ENCODE peak calls at places on chromosomes 1 and 21, in four cellular contexts. One of them, this sample, is unnamed.

GRCh38 chr21:40752125-40752524 is 94.8 kb downstream of the DSCAM start:
- DNase-seq in HepG2: no peak
- DNase-seq in K562: no peak
- DNase-seq in GM23338: peak; percentile 40
- DNase-seq in this sample: no peak

GRCh38 chr1:197393105-197393504 is 125.1 kb downstream of the CRB1 start:
- DNase-seq in K562: no peak
- DNase-seq in GM23338: peak; percentile 13
- DNase-seq in HepG2: no peak
- DNase-seq in this sample: no peak

GRCh38 chr1:181139631-181140051 is 51.1 kb downstream of the IER5 start:
- DNase-seq in HepG2: no peak
- DNase-seq in GM23338: no peak
- DNase-seq in K562: no peak
- DNase-seq in this sample: no peak

GRCh38 chr21:41953249-41953830 is 478 bp downstream of the C2CD2 start:
- DNase-seq in HepG2: no peak
- DNase-seq in K562: no peak
- DNase-seq in GM23338: peak; percentile 32
- DNase-seq in this sample: no peak

GRCh38 chr21:44618909-44619308 is 7.0 kb downstream of the KRTAP10-8 start:
- DNase-seq in K562: no peak
- DNase-seq in HepG2: no peak
- DNase-seq in GM23338: no peak
- DNase-seq in this sample: no peak

GRCh38 chr21:25584833-25585232 is 22.4 kb downstream of the MRPL39 start:
- DNase-seq in K562: no peak
- DNase-seq in GM23338: no peak
- DNase-seq in HepG2: no peak
- DNase-seq in this sample: no peak

GRCh38 chr1:179921472-179921871 is 33.1 kb upstream of the CEP350 start:
- DNase-seq in K562: no peak
- DNase-seq in HepG2: no peak
- DNase-seq in GM23338: peak; percentile 75
- DNase-seq in this sample: no peak

GRCh38 chr1:31694910-31695300 is 8.9 kb downstream of the COL16A1 start:
- DNase-seq in GM23338: no peak
- DNase-seq in K562: no peak
- DNase-seq in HepG2: no peak
- DNase-seq in this sample: no peak

GRCh38 chr1:2098839-2099785 is 48.9 kb downstream of the PRKCZ start:
- DNase-seq in HepG2: no peak
- DNase-seq in K562: no peak
- DNase-seq in GM23338: no peak
- DNase-seq in this sample: no peak

GRCh38 chr1:173255214-173255813 is 48.2 kb upstream of the TNFSF4 start:
- DNase-seq in GM23338: peak; percentile 67
- DNase-seq in K562: peak; percentile 60
- DNase-seq in HepG2: peak; percentile 5
- DNase-seq in this sample: peak; percentile 16

GRCh38 chr1:38127432-38127831 is 80.8 kb upstream of the POU3F1 start:
- DNase-seq in GM23338: no peak
- DNase-seq in K562: no peak
- DNase-seq in HepG2: no peak
- DNase-seq in this sample: no peak

GRCh38 chr1:78553859-78554258 is 63.1 kb downstream of the PTGFR start:
- DNase-seq in HepG2: peak; percentile 11
- DNase-seq in GM23338: peak; percentile 69
- DNase-seq in K562: no peak
- DNase-seq in this sample: no peak

GRCh38 chr1:218670875-218671274 is 325.7 kb downstream of the TGFB2 start:
- DNase-seq in K562: no peak
- DNase-seq in GM23338: no peak
- DNase-seq in HepG2: no peak
- DNase-seq in this sample: no peak

GRCh38 chr1:165826565-165826964 is 849 bp upstream of the UCK2 start:
- DNase-seq in K562: no peak
- DNase-seq in HepG2: no peak
- DNase-seq in GM23338: no peak
- DNase-seq in this sample: no peak

GRCh38 chr1:226626577-226626956 is 78.0 kb downstream of the STUM start:
- DNase-seq in K562: peak; percentile 88
- DNase-seq in HepG2: peak; percentile 27
- DNase-seq in GM23338: peak; percentile 80
- DNase-seq in this sample: peak; percentile 27

GRCh38 chr21:42833439-42833815 is 45.9 kb downstream of the WDR4 start:
- DNase-seq in K562: peak; percentile 51
- DNase-seq in HepG2: peak; percentile 25
- DNase-seq in GM23338: peak; percentile 47
- DNase-seq in this sample: peak; percentile 20

GRCh38 chr1:117367769-117368059 is 465 bp downstream of the MAN1A2 start:
- DNase-seq in GM23338: no peak
- DNase-seq in HepG2: no peak
- DNase-seq in K562: no peak
- DNase-seq in this sample: no peak

GRCh38 chr21:42472521-42472920 is 23.5 kb downstream of the RSPH1 start:
- DNase-seq in K562: no peak
- DNase-seq in HepG2: no peak
- DNase-seq in GM23338: no peak
- DNase-seq in this sample: no peak

GRCh38 chr1:224486801-224487583 is 52.4 kb upstream of the WDR26 start:
- DNase-seq in GM23338: no peak
- DNase-seq in HepG2: no peak
- DNase-seq in K562: no peak
- DNase-seq in this sample: no peak

GRCh38 chr1:53593758-53594380 is 134.7 kb downstream of the DMRTB1 start:
- DNase-seq in GM23338: peak; percentile 94
- DNase-seq in K562: peak; percentile 72
- DNase-seq in HepG2: peak; percentile 27
- DNase-seq in this sample: no peak

GRCh38 chr1:197688233-197688632 is 87.0 kb downstream of the DENND1B start:
- DNase-seq in HepG2: no peak
- DNase-seq in GM23338: no peak
- DNase-seq in K562: no peak
- DNase-seq in this sample: no peak

GRCh38 chr1:227447531-227447990 is 115.8 kb upstream of the ZNF678 start:
- DNase-seq in HepG2: no peak
- DNase-seq in GM23338: peak; percentile 79
- DNase-seq in K562: peak; percentile 37
- DNase-seq in this sample: no peak

GRCh38 chr21:35048183-35048601 is 910 bp downstream of the RUNX1 start:
- DNase-seq in HepG2: no peak
- DNase-seq in K562: no peak
- DNase-seq in GM23338: no peak
- DNase-seq in this sample: no peak

GRCh38 chr1:84365225-84366221 is 32.8 kb upstream of the DNASE2B start:
- DNase-seq in HepG2: peak; percentile 44
- DNase-seq in GM23338: no peak
- DNase-seq in K562: peak; percentile 32
- DNase-seq in this sample: no peak

GRCh38 chr1:72693376-72693775 is 411.0 kb upstream of the NEGR1 start:
- DNase-seq in GM23338: no peak
- DNase-seq in K562: no peak
- DNase-seq in HepG2: no peak
- DNase-seq in this sample: no peak

GRCh38 chr1:86218859-86219258 is 62.3 kb upstream of the COL24A1 start:
- DNase-seq in HepG2: no peak
- DNase-seq in K562: no peak
- DNase-seq in GM23338: no peak
- DNase-seq in this sample: no peak

GRCh38 chr1:199774433-199775089 is 252.9 kb upstream of the NR5A2 start:
- DNase-seq in GM23338: no peak
- DNase-seq in K562: no peak
- DNase-seq in HepG2: no peak
- DNase-seq in this sample: no peak

GRCh38 chr21:41368361-41369104 is 6.7 kb downstream of the MX2 start:
- DNase-seq in GM23338: no peak
- DNase-seq in HepG2: no peak
- DNase-seq in K562: no peak
- DNase-seq in this sample: no peak

GRCh38 chr1:52567943-52568342 is 15.1 kb upstream of the TUT4 start:
- DNase-seq in GM23338: peak; percentile 24
- DNase-seq in HepG2: no peak
- DNase-seq in K562: no peak
- DNase-seq in this sample: no peak

GRCh38 chr21:14595449-14595848 is 49.3 kb upstream of the SAMSN1 start:
- DNase-seq in HepG2: no peak
- DNase-seq in K562: no peak
- DNase-seq in GM23338: no peak
- DNase-seq in this sample: no peak

GRCh38 chr1:109521465-109521951 is 12.0 kb upstream of the AMIGO1 start:
- DNase-seq in HepG2: no peak
- DNase-seq in GM23338: no peak
- DNase-seq in K562: no peak
- DNase-seq in this sample: no peak

GRCh38 chr1:151579436-151580225 is 32.2 kb upstream of the SNX27 start:
- DNase-seq in K562: peak; percentile 22
- DNase-seq in GM23338: no peak
- DNase-seq in HepG2: no peak
- DNase-seq in this sample: no peak

GRCh38 chr1:207020016-207020708 is 12.4 kb downstream of the C1orf116 start:
- DNase-seq in K562: peak; percentile 49
- DNase-seq in HepG2: peak; percentile 52
- DNase-seq in GM23338: no peak
- DNase-seq in this sample: no peak

GRCh38 chr1:9143250-9143649 is 14.3 kb upstream of the GPR157 start:
- DNase-seq in GM23338: no peak
- DNase-seq in HepG2: no peak
- DNase-seq in K562: no peak
- DNase-seq in this sample: no peak

GRCh38 chr1:93588206-93588605 is 93.4 kb downstream of the BCAR3 start:
- DNase-seq in HepG2: no peak
- DNase-seq in K562: no peak
- DNase-seq in GM23338: no peak
- DNase-seq in this sample: no peak

DNA sequence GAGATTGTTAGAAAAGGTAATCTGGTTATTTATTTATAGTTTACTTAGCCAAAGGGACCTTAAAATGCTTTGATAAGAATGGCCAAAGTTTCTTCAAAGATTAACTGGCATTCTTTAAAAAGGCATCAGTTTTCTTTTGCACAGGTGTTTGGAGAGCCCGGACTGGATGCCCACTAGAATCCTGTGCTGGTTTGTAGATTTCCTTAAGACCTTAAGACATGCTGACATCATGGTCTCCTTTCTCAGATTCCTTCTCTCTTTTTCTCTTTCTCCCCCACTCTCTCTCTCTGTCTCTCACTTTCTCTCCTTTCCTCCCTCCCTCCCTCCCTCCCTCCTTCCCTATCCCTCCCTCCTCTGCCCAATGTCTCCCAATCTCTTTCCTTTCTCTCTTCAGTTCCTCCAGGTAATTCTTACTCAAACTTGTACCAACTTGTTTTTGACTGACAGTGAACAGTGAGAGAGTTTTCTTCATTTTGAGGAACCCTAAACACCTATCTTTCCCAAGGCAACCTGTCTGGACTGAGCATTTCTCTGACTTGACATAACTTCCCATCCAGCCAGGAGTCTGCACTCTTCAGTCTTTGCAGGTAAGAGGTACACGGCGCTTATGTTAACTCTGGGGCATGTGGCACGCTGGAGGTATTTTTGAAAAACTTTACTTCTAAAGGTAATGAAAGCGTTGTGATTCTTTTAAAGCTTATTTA is at the start of gene KCNJ15:
- DNase-seq in HepG2: no peak
- DNase-seq in GM23338: no peak
- DNase-seq in K562: no peak
- DNase-seq in this sample: no peak
- TF ChIP-seq REST in HepG2: no peak
- TF ChIP-seq REST in GM23338: no peak
- TF ChIP-seq REST in K562: no peak
- TF ChIP-seq REST in this sample: no peak

GRCh38 chr1:119680723-119681122 is 31.0 kb upstream of the PHGDH start:
- DNase-seq in GM23338: no peak
- DNase-seq in K562: no peak
- DNase-seq in HepG2: no peak
- DNase-seq in this sample: no peak
- TF ChIP-seq CREB1 in GM23338: no peak
- TF ChIP-seq CREB1 in K562: no peak
- TF ChIP-seq CREB1 in HepG2: no peak
- TF ChIP-seq CREB1 in this sample: no peak

DNA sequence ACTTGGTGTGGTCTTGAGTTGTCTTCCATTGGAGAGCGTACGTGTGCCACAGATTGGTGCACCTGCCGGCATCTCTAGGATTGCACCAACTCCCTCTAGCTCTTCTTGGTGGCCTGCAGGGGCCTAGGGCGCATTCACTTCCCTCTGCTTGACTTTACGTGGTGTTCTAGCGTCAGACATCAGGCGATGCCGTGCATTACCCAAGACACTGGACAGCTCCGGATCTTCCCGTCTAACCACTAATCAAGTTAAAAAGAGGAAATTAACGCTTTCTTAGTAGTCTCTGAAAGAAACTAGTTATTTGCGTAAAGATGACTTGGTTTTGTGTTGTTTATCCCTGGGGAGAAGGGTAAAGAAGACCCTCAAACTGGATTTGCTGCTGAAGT is 510 bp upstream of the IL10RB start:
- DNase-seq in K562: no peak
- DNase-seq in HepG2: no peak
- DNase-seq in GM23338: peak; percentile 65
- DNase-seq in this sample: peak; percentile 68
- TF ChIP-seq REST in K562: peak; percentile 80
- TF ChIP-seq REST in HepG2: no peak
- TF ChIP-seq REST in GM23338: peak; percentile 50
- TF ChIP-seq REST in this sample: peak; percentile 81

DNA sequence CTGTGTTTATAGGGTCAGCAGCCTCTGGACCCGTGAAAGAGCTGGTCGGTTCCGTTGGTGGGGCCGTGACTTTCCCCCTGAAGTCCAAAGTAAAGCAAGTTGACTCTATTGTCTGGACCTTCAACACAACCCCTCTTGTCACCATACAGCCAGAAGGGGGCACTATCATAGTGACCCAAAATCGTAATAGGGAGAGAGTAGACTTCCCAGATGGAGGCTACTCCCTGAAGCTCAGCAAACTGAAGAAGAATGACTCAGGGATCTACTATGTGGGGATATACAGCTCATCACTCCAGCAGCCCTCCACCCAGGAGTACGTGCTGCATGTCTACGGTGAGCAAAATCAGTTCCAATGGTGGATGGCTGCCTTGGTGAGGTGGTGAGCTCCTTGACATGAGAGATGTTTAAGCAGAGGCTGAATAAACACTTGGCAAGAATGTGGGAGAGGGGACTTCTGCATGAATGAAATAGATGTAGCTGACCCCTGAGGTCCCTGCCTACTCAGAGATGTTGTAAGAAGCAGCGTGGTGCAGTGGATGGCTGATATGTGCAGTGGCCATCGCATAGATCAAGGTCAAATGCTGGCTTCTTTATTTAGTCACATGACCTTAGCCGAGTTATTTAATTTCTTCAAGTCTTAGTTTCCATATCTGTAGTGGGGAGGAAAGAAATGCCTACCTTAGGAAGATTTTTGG is 9.3 kb downstream of the SLAMF7 start:
- DNase-seq in K562: peak; percentile 30
- DNase-seq in HepG2: no peak
- DNase-seq in GM23338: peak; percentile 18
- DNase-seq in this sample: no peak
- TF ChIP-seq CREB1 in K562: no peak
- TF ChIP-seq CREB1 in HepG2: no peak
- TF ChIP-seq CREB1 in GM23338: no peak
- TF ChIP-seq CREB1 in this sample: no peak

GRCh38 chr1:155562581-155563376 is at the start of gene ASH1L:
- DNase-seq in GM23338: peak; percentile 93
- DNase-seq in K562: peak; percentile 93
- DNase-seq in HepG2: peak; percentile 81
- DNase-seq in this sample: peak; percentile 71
- TF ChIP-seq REST in GM23338: peak; percentile 6
- TF ChIP-seq REST in K562: peak; percentile 69
- TF ChIP-seq REST in HepG2: no peak
- TF ChIP-seq REST in this sample: peak; percentile 50

This sample was measured in GM12878.